ENCODE peak calls at places on chromosomes 1 and 21, in nine cellular contexts. H, U, T, J, A, N, L, P and D are unnamed samples.

GRCh38 chr1:2269922-2270259 is 41.8 kb downstream of the SKI start:
- DNase-seq in H (no peak), U (peak), T (no peak), J (no peak), A (no peak), N (no peak), L (peak), P (no peak), D (no peak)

GRCh38 chr1:105492941-105493340 is 1563.5 kb upstream of the PRMT6 start:
- DNase-seq in H (no peak), U (no peak), T (no peak), J (no peak), A (no peak), N (no peak), L (no peak), P (no peak), D (no peak)

GRCh38 chr1:222288056-222288455 is 259.8 kb downstream of the HHIPL2 start:
- DNase-seq in H (no peak), U (no peak), T (no peak), J (no peak), A (no peak), N (no peak), L (no peak), P (no peak), D (no peak)

GRCh38 chr1:21165632-21166031 is 11.1 kb downstream of the EIF4G3 start:
- DNase-seq in H (no peak), U (no peak), T (no peak), J (no peak), A (no peak), N (no peak), L (no peak), P (no peak), D (no peak)

GRCh38 chr1:109142248-109142647 is 28.3 kb downstream of the ELAPOR1 start:
- DNase-seq in H (no peak), U (no peak), T (no peak), J (no peak), A (no peak), N (no peak), L (no peak), P (no peak), D (no peak)

GRCh38 chr1:2229921-2230700 is 2.0 kb downstream of the SKI start:
- DNase-seq in H (peak), U (peak), T (no peak), J (no peak), A (peak), N (peak), L (peak), P (no peak), D (no peak)

GRCh38 chr1:219347843-219348475 is 174.3 kb downstream of the LYPLAL1 start:
- DNase-seq in H (no peak), U (peak), T (no peak), J (peak), A (peak), N (peak), L (peak), P (no peak), D (no peak)

GRCh38 chr1:30634507-30634906 is 88.9 kb downstream of the MATN1 start:
- DNase-seq in H (no peak), U (no peak), T (no peak), J (no peak), A (no peak), N (no peak), L (no peak), P (no peak), D (no peak)

GRCh38 chr21:36749935-36750578 is 51.1 kb downstream of the SIM2 start:
- DNase-seq in H (no peak), U (no peak), T (peak), J (no peak), A (no peak), N (no peak), L (no peak), P (peak), D (no peak)

GRCh38 chr1:21672478-21673276 is 3.5 kb upstream of the RAP1GAP start:
- DNase-seq in H (no peak), U (no peak), T (no peak), J (no peak), A (no peak), N (no peak), L (no peak), P (no peak), D (no peak)

GRCh38 chr1:206631085-206631509 is 4.2 kb upstream of the DYRK3 start:
- DNase-seq in H (peak), U (peak), T (peak), J (peak), A (peak), N (no peak), L (no peak), P (peak), D (peak)

GRCh38 chr1:31926252-31926651 is 11.9 kb downstream of the PTP4A2 start:
- DNase-seq in H (no peak), U (no peak), T (no peak), J (no peak), A (no peak), N (no peak), L (no peak), P (no peak), D (no peak)

GRCh38 chr1:36203554-36204346 is 20.5 kb upstream of the THRAP3 start:
- DNase-seq in H (peak), U (peak), T (no peak), J (peak), A (peak), N (peak), L (peak), P (peak), D (no peak)

GRCh38 chr1:201598396-201598795 is 59.5 kb downstream of the NAV1 start:
- DNase-seq in H (no peak), U (no peak), T (no peak), J (peak), A (no peak), N (no peak), L (no peak), P (no peak), D (no peak)

GRCh38 chr1:192878249-192878648 is 69.4 kb downstream of the RGS2 start:
- DNase-seq in H (no peak), U (peak), T (no peak), J (peak), A (no peak), N (peak), L (no peak), P (no peak), D (peak)

GRCh38 chr1:4395158-4395557 is 259.3 kb upstream of the AJAP1 start:
- DNase-seq in H (no peak), U (no peak), T (no peak), J (no peak), A (no peak), N (no peak), L (no peak), P (no peak), D (no peak)

GRCh38 chr1:231628207-231628876 is 1.8 kb downstream of the DISC1 start:
- DNase-seq in H (no peak), U (no peak), T (no peak), J (no peak), A (no peak), N (no peak), L (no peak), P (no peak), D (no peak)

GRCh38 chr1:203186091-203186445 is 436 bp downstream of the CHI3L1 start:
- DNase-seq in H (no peak), U (no peak), T (no peak), J (no peak), A (no peak), N (no peak), L (no peak), P (no peak), D (no peak)

GRCh38 chr1:8663915-8664331 is 153.5 kb downstream of the RERE start:
- DNase-seq in H (no peak), U (no peak), T (no peak), J (no peak), A (no peak), N (no peak), L (no peak), P (no peak), D (no peak)

GRCh38 chr21:34910396-34910795 is 138.7 kb downstream of the RUNX1 start:
- DNase-seq in H (no peak), U (no peak), T (no peak), J (no peak), A (no peak), N (no peak), L (peak), P (no peak), D (no peak)

GRCh38 chr1:58345215-58346075 is 201.1 kb downstream of the OMA1 start:
- DNase-seq in H (no peak), U (no peak), T (no peak), J (no peak), A (no peak), N (no peak), L (no peak), P (peak), D (no peak)

GRCh38 chr1:67843335-67843734 is 10.1 kb upstream of the GNG12 start:
- DNase-seq in H (no peak), U (no peak), T (no peak), J (no peak), A (no peak), N (no peak), L (no peak), P (no peak), D (no peak)

GRCh38 chr1:98323396-98323795 is 338.1 kb upstream of the SNX7 start:
- DNase-seq in H (no peak), U (peak), T (no peak), J (no peak), A (no peak), N (no peak), L (no peak), P (no peak), D (no peak)

GRCh38 chr1:39391741-39392679 is 99.4 kb upstream of the BMP8A start:
- DNase-seq in H (no peak), U (peak), T (no peak), J (no peak), A (no peak), N (no peak), L (no peak), P (no peak), D (no peak)

GRCh38 chr1:83641206-83641658 is 357.7 kb downstream of the TTLL7 start:
- DNase-seq in H (peak), U (no peak), T (no peak), J (no peak), A (no peak), N (no peak), L (no peak), P (peak), D (no peak)

GRCh38 chr1:67214420-67215174 is 48.3 kb downstream of the IL23R start:
- DNase-seq in H (no peak), U (no peak), T (no peak), J (peak), A (no peak), N (no peak), L (no peak), P (peak), D (no peak)

GRCh38 chr1:115184951-115185331 is 95.6 kb upstream of the TSPAN2 start:
- DNase-seq in H (no peak), U (peak), T (no peak), J (no peak), A (no peak), N (no peak), L (no peak), P (no peak), D (no peak)

GRCh38 chr1:222104661-222105392 is 362.9 kb upstream of the DUSP10 start:
- DNase-seq in H (no peak), U (no peak), T (no peak), J (no peak), A (no peak), N (no peak), L (no peak), P (no peak), D (no peak)

GRCh38 chr1:37458551-37458950 is 15.8 kb upstream of the ZC3H12A start:
- DNase-seq in H (no peak), U (no peak), T (no peak), J (no peak), A (no peak), N (no peak), L (no peak), P (no peak), D (no peak)

GRCh38 chr1:179767996-179768395 is 24.9 kb downstream of the FAM163A start:
- DNase-seq in H (no peak), U (no peak), T (no peak), J (no peak), A (no peak), N (no peak), L (no peak), P (no peak), D (no peak)

GRCh38 chr1:195530961-195531360 is 1077.3 kb downstream of the KCNT2 start:
- DNase-seq in H (no peak), U (no peak), T (no peak), J (no peak), A (no peak), N (no peak), L (no peak), P (no peak), D (no peak)

GRCh38 chr1:221164029-221164428 is 284.8 kb downstream of the HLX start:
- DNase-seq in H (no peak), U (no peak), T (no peak), J (no peak), A (no peak), N (no peak), L (no peak), P (no peak), D (no peak)

GRCh38 chr1:204688007-204688406 is 2.5 kb upstream of the LRRN2 start:
- DNase-seq in H (no peak), U (no peak), T (no peak), J (no peak), A (no peak), N (no peak), L (no peak), P (no peak), D (no peak)
- H3K4me3 ChIP-seq in H (no peak), U (no peak), T (no peak), J (no peak), A (no peak), N (no peak), L (no peak), P (no peak), D (no peak)

DNA sequence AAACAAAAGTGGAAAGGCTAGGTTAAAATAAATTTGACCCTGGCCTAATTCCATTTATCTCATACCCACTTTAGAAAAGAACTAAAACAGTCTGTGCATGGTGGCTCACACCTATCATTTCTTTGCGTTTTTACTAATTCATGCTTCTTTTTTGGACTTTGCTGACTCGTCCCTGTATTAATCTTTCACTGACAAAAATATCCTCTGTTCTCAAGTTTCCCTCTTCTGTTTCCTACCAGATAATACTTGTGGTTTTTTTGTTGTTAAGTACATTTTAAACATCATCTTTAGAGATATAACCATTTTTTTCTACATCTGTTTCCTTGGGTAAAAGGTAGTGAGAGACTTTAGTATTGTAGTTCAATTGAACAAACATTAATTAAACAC is 11.5 kb downstream of the CNST start:
- DNase-seq in H (no peak), U (no peak), T (no peak), J (no peak), A (no peak), N (no peak), L (no peak), P (no peak), D (no peak)
- H3K27ac ChIP-seq in H (peak), U (no peak), T (no peak), J (no peak), A (no peak), N (no peak), L (peak), P (no peak), D (no peak)

DNA sequence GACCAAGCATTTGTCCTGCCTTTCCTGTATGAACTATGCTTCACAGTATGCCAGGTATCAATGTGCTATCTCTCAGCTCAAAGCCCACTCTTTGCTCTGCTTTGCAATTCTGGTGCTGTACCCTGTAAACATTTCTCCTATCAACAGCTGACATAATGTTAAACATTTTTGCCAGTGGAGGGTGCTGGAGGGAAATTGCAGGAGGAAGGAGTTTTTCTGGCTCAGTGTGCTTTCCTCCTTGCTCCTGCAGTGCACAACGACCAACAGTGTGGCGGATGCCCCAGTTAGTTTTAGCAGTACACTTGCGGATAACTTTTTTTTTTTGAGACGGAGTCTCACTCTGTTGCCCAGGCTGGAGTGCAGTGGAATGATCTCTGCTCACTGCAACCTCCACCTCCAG is 67.1 kb upstream of the PTGFRN start:
- DNase-seq in H (no peak), U (no peak), T (no peak), J (no peak), A (no peak), N (no peak), L (no peak), P (no peak), D (no peak)
- TF ChIP-seq CTCF in H (peak), U (no peak), T (peak), J (peak), A (no peak), N (no peak), L (no peak), P (no peak), D (no peak)

GRCh38 chr1:226104671-226105121 is 42.2 kb downstream of the H3-3A start:
- DNase-seq in H (no peak), U (no peak), T (no peak), J (no peak), A (no peak), N (no peak), L (no peak), P (no peak), D (no peak)

GRCh38 chr1:226098870-226099832 is 36.6 kb downstream of the H3-3A start:
- DNase-seq in H (no peak), U (peak), T (no peak), J (no peak), A (no peak), N (no peak), L (no peak), P (no peak), D (no peak)

GRCh38 chr1:226095286-226095685 is 32.8 kb downstream of the H3-3A start:
- DNase-seq in H (no peak), U (no peak), T (no peak), J (no peak), A (no peak), N (no peak), L (no peak), P (no peak), D (no peak)

GRCh38 chr1:226097866-226098625 is 35.5 kb downstream of the H3-3A start:
- DNase-seq in H (no peak), U (peak), T (no peak), J (no peak), A (no peak), N (no peak), L (no peak), P (no peak), D (no peak)

DNA sequence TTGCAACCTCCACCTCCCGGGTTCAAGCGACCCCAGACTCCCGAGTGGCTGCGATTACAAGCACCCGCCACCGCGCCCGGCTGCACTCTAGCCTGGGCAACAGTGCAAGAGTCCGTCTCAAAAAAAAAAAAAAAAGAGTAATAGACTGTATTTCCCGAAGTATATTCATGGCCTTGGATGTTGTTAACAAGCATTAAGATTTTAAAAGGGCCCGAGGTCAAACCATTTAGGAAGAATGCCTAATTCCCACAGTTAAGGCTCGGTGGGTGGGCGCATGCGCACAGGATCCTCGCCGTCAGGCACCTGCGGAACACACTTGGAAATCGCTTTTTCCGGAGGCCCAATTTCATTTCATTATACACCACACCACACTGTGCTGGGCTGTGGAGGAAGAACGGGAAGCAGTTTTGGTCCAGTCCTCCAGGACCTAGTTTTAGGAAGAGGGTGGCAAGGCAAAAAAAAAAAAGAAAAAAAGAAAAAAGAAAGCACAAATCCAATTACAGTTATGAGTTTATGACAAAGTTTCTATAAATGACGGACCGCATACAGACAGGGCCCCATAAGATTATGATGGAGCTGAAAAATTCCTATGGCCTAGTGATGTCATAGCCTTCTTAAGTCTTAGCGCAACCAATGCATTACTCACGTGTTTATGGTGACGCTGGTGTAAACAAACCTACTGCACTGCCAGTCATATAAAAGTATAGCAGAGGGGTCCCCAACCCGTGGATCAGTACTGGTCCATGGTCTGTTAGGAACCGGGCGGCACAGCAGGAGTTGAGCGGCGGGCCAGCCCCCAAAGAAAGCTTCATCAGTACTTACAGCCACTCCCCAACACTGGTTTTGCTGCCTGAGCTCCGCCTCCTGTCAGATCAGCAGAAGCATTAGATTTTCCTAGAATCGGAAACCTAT is 38.2 kb downstream of the H3-3A start:
- DNase-seq in H (peak), U (peak), T (no peak), J (peak), A (peak), N (peak), L (no peak), P (peak), D (no peak)
- H3K4me3 ChIP-seq in H (peak), U (peak), T (peak), J (peak), A (no peak), N (peak), L (peak), P (peak), D (peak)

GRCh38 chr1:155167166-155168104 is 5.7 kb downstream of the KRTCAP2 start:
- DNase-seq in H (peak), U (peak), T (no peak), J (peak), A (peak), N (peak), L (peak), P (peak), D (peak)
- H3K27ac ChIP-seq in H (peak), U (peak), T (no peak), J (peak), A (peak), N (peak), L (no peak), P (no peak), D (no peak)

GRCh38 chr1:150161747-150162581 is 12.2 kb downstream of the PLEKHO1 start:
- DNase-seq in H (no peak), U (no peak), T (no peak), J (no peak), A (no peak), N (no peak), L (no peak), P (peak), D (no peak)
- TF ChIP-seq CTCF in H (no peak), U (no peak), T (peak), J (no peak), A (no peak), N (no peak), L (no peak), P (no peak), D (peak)

GRCh38 chr21:46017148-46017547 is 35.6 kb downstream of the COL6A1 start:
- DNase-seq in H (no peak), U (no peak), T (no peak), J (no peak), A (no peak), N (no peak), L (no peak), P (no peak), D (no peak)
- H3K4me3 ChIP-seq in H (no peak), U (no peak), T (no peak), J (no peak), A (no peak), N (no peak), L (no peak), P (no peak), D (no peak)

DNA sequence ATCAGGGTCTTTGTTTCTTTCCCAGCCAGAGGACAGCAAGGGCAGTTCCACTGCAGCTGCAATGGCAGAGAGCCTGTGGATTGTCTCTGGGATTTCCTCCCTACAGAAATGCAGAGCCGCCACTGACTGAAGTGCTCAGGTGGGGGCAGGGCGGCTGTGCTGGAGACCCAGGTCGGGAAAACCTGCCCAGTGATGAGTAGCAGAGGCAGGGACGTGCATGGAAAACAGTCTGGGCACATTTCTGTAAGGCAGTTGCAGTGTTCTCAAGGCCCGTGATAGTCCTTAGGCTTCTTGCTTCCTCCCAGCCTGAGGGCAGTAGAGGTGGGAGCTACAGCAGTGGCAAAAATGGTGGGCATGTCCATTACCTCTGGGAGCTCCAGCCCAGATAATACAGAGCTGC is 40.1 kb upstream of the CYP4X1 start:
- DNase-seq in H (no peak), U (no peak), T (no peak), J (no peak), A (no peak), N (no peak), L (no peak), P (peak), D (no peak)
- H3K27ac ChIP-seq in H (no peak), U (no peak), T (no peak), J (no peak), A (no peak), N (no peak), L (no peak), P (no peak), D (no peak)